ENCODE peak calls at places on chromosomes 2 and 18, in six cellular contexts. R, L, Z, C, D and G are unnamed samples.
A peak's percentile ranks its signal among the peaks of the same experiment; 100 is the strongest.

GRCh38 chr2:69062307-69062706 is 49.3 kb downstream of the ANTXR1 start:
- DNase-seq in R (peak; percentile 50), Z (peak; percentile 15), C (no peak), L (no peak), D (no peak), G (no peak)

GRCh38 chr2:70670626-70671025 is 97.4 kb downstream of the ADD2 start:
- DNase-seq in D (no peak), Z (no peak), R (no peak), L (no peak), C (no peak), G (no peak)

GRCh38 chr2:230932556-230933511 is 7.8 kb upstream of the GPR55 start:
- DNase-seq in Z (no peak), D (no peak), L (no peak), R (peak; percentile 26), C (no peak), G (peak; percentile 77)

GRCh38 chr2:126662623-126663022 is 6.7 kb downstream of the GYPC start:
- DNase-seq in D (no peak), R (no peak), L (no peak), Z (no peak), C (no peak), G (no peak)

GRCh38 chr2:18987592-18988073 is 370.8 kb downstream of the OSR1 start:
- DNase-seq in L (peak; percentile 69), C (peak; percentile 7), R (peak; percentile 61), D (peak; percentile 76), Z (peak; percentile 94), G (no peak)

GRCh38 chr2:138752231-138752956 is 27.8 kb downstream of the NXPH2 start:
- DNase-seq in Z (peak; percentile 87), C (no peak), R (no peak), D (no peak), L (no peak), G (no peak)

GRCh38 chr18:45173799-45174519 is 441.3 kb upstream of the SLC14A2 start:
- DNase-seq in Z (no peak), R (no peak), L (no peak), C (no peak), D (no peak), G (no peak)

GRCh38 chr2:172097557-172098131 is 5.1 kb downstream of the DLX2 start:
- DNase-seq in L (no peak), Z (no peak), D (no peak), C (no peak), R (no peak), G (peak; percentile 66)

GRCh38 chr2:67498931-67499330 is 101.8 kb downstream of the ETAA1 start:
- DNase-seq in C (no peak), R (no peak), L (no peak), Z (no peak), D (no peak), G (no peak)

GRCh38 chr2:173400760-173401159 is 46.1 kb downstream of the CDCA7 start:
- DNase-seq in L (no peak), Z (no peak), D (no peak), C (peak; percentile 21), R (no peak), G (no peak)

GRCh38 chr2:120406566-120406965 is 60.6 kb downstream of the INHBB start:
- DNase-seq in D (no peak), Z (no peak), L (no peak), R (no peak), C (no peak), G (no peak)

GRCh38 chr2:214960677-214961076 is 151.2 kb upstream of the BARD1 start:
- DNase-seq in C (no peak), L (no peak), D (no peak), Z (no peak), R (no peak), G (no peak)

GRCh38 chr18:23226930-23227728 is 91.8 kb downstream of the CABLES1 start:
- DNase-seq in D (no peak), L (no peak), R (no peak), Z (peak; percentile 94), C (no peak), G (no peak)

GRCh38 chr2:235903803-235904637 is 264.2 kb downstream of the GBX2 start:
- DNase-seq in L (no peak), D (no peak), Z (no peak), C (no peak), R (no peak), G (no peak)

GRCh38 chr18:58387716-58388115 is 241.2 kb downstream of the ALPK2 start:
- DNase-seq in R (no peak), D (no peak), L (no peak), Z (no peak), C (no peak), G (peak; percentile 46)
- H3K36me3 ChIP-seq in R (peaks cover 100% of the 10 kb centered on the region), D (no peaks in the 10 kb centered on the region), L (peaks cover 21% of the 10 kb centered on the region), Z (no peaks in the 10 kb centered on the region), C (no peaks in the 10 kb centered on the region), G (peaks cover 23% of the 10 kb centered on the region)

GRCh38 chr2:178863856-178864620 is 56.8 kb upstream of the TTN start:
- DNase-seq in Z (peak; percentile 55), D (no peak), R (no peak), L (peak; percentile 19), C (no peak), G (peak; percentile 10)

GRCh38 chr2:178863130-178863855 is 56.1 kb upstream of the TTN start:
- DNase-seq in C (no peak), R (no peak), Z (no peak), D (no peak), L (no peak), G (no peak)

GRCh38 chr2:178865537-178865936 is 58.3 kb upstream of the TTN start:
- DNase-seq in Z (no peak), R (no peak), C (no peak), L (no peak), D (no peak), G (no peak)

GRCh38 chr2:178865999-178866398 is 58.8 kb upstream of the TTN start:
- DNase-seq in C (no peak), L (no peak), R (no peak), D (no peak), Z (no peak), G (no peak)

GRCh38 chr2:178865121-178865520 is 57.9 kb upstream of the TTN start:
- DNase-seq in D (no peak), C (no peak), R (no peak), L (no peak), Z (peak; percentile 35), G (no peak)
- H3K4me3 ChIP-seq in D (no peak overlapping the region), C (no peak overlapping the region), R (no peak overlapping the region), L (no peak overlapping the region), Z (no peak overlapping the region), G (no peak overlapping the region)

GRCh38 chr2:101873543-101873942 is 118.2 kb upstream of the IL1R2 start:
- DNase-seq in Z (no peak), L (no peak), R (no peak), C (no peak), D (no peak), G (no peak)

GRCh38 chr2:101872480-101872879 is 119.3 kb upstream of the IL1R2 start:
- DNase-seq in L (no peak), R (no peak), C (no peak), Z (peak; percentile 33), D (no peak), G (no peak)

GRCh38 chr2:101871480-101871879 is 120.3 kb upstream of the IL1R2 start:
- DNase-seq in D (no peak), L (no peak), C (no peak), Z (no peak), R (no peak), G (no peak)

GRCh38 chr2:101870444-101870843 is 121.3 kb upstream of the IL1R2 start:
- DNase-seq in L (no peak), Z (no peak), D (no peak), R (no peak), C (no peak), G (no peak)

DNA sequence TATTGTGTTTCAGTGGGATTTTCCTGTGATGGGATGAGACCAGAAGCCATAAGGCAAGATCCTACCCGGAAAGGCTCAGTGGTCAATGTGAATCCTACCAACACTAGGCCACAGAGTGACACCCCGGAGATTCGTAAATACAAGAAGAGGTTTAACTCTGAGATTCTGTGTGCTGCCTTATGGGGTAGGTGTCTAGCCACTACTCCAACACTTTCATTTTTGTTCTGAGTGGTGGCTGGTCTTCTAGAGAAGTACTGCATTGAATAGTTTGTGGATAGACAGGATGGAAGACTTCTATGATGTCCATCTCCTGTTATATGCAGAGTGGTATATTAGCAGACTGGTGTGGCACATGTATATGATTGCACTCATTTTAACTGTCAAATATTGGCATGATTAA is 117.7 kb upstream of the IL1R2 start:
- DNase-seq in Z (no peak), R (no peak), C (no peak), D (no peak), L (no peak), G (no peak)
- H3K36me3 ChIP-seq in Z (peaks cover 30% of the 10 kb centered on the region), R (peaks cover 97% of the 10 kb centered on the region), C (peaks cover 3% of the 10 kb centered on the region), D (no peaks in the 10 kb centered on the region), L (peaks cover 24% of the 10 kb centered on the region), G (peaks cover 40% of the 10 kb centered on the region)

GRCh38 chr2:210195066-210195852 is 24.1 kb upstream of the KANSL1L start:
- DNase-seq in R (no peak), C (peak; percentile 29), D (no peak), Z (peak; percentile 40), L (no peak), G (no peak)
- H3K4me3 ChIP-seq in R (peak overlapping the region; percentile 18), C (peak overlapping the region; percentile 62), D (peak overlapping the region; percentile 4), Z (peak overlapping the region; percentile 17), L (no peak overlapping the region), G (no peak overlapping the region)

GRCh38 chr2:56478027-56478426 is 294.2 kb downstream of the CCDC85A start:
- DNase-seq in R (no peak), L (no peak), C (no peak), Z (no peak), D (no peak), G (no peak)

GRCh38 chr2:56473524-56473923 is 289.7 kb downstream of the CCDC85A start:
- DNase-seq in D (no peak), L (no peak), Z (no peak), C (no peak), R (no peak), G (peak; percentile 12)

GRCh38 chr2:56474412-56475158 is 290.8 kb downstream of the CCDC85A start:
- DNase-seq in Z (peak; percentile 52), D (no peak), R (no peak), C (no peak), L (no peak), G (no peak)

GRCh38 chr2:56476509-56477071 is 292.8 kb downstream of the CCDC85A start:
- DNase-seq in C (no peak), Z (no peak), R (no peak), L (no peak), D (no peak), G (no peak)
- H3K36me3 ChIP-seq in C (no peaks in the 10 kb centered on the region), Z (no peaks in the 10 kb centered on the region), R (no peaks in the 10 kb centered on the region), L (no peaks in the 10 kb centered on the region), D (no peaks in the 10 kb centered on the region), G (no peaks in the 10 kb centered on the region)

GRCh38 chr2:174593574-174594203 is 3.9 kb downstream of the WIPF1 start:
- DNase-seq in C (no peak), Z (peak; percentile 91), R (no peak), L (peak; percentile 47), D (no peak), G (no peak)
- H3K4me3 ChIP-seq in C (no peak overlapping the region), Z (no peak overlapping the region), R (no peak overlapping the region), L (no peak overlapping the region), D (no peak overlapping the region), G (no peak overlapping the region)

GRCh38 chr2:52463457-52463856 is 1304.1 kb upstream of the CHAC2 start:
- DNase-seq in L (no peak), Z (no peak), C (no peak), R (no peak), D (no peak), G (no peak)

GRCh38 chr2:52467189-52467588 is 1300.4 kb upstream of the CHAC2 start:
- DNase-seq in L (no peak), D (no peak), R (no peak), Z (no peak), C (no peak), G (no peak)

GRCh38 chr2:52465267-52465666 is 1302.3 kb upstream of the CHAC2 start:
- DNase-seq in R (no peak), D (no peak), C (no peak), L (no peak), Z (peak; percentile 70), G (no peak)
- H3K36me3 ChIP-seq in R (no peaks in the 10 kb centered on the region), D (no peaks in the 10 kb centered on the region), C (no peaks in the 10 kb centered on the region), L (no peaks in the 10 kb centered on the region), Z (no peaks in the 10 kb centered on the region), G (no peaks in the 10 kb centered on the region)